ENCODE peak calls at places on chromosomes 3 and 15, in five cellular contexts. W, I, Y, Q and A are unnamed samples.

GRCh38 chr15:69557340-69558137 is 104.9 kb downstream of the RPLP1 start:
- DNase-seq in W (no peak), I (no peak), Y (peak), Q (peak), A (no peak)

GRCh38 chr3:184149123-184149522 is 6.1 kb upstream of the DVL3 start:
- DNase-seq in W (no peak), I (no peak), Y (no peak), Q (no peak), A (no peak)

GRCh38 chr3:146189519-146190173 is 28.7 kb upstream of the PLOD2 start:
- DNase-seq in W (peak), I (peak), Y (peak), Q (peak), A (peak)

GRCh38 chr15:68818671-68819450 is 1.8 kb downstream of the ANP32A start:
- DNase-seq in W (peak), I (peak), Y (no peak), Q (peak), A (peak)

GRCh38 chr3:43870110-43870509 is 179.4 kb downstream of the ABHD5 start:
- DNase-seq in W (no peak), I (no peak), Y (peak), Q (peak), A (no peak)

GRCh38 chr15:91528811-91529210 is 324.7 kb upstream of the SLCO3A1 start:
- DNase-seq in W (no peak), I (no peak), Y (no peak), Q (no peak), A (no peak)

GRCh38 chr3:30221622-30222021 is 384.8 kb upstream of the TGFBR2 start:
- DNase-seq in W (no peak), I (no peak), Y (peak), Q (peak), A (no peak)

GRCh38 chr15:77759896-77760592 is 127.3 kb upstream of the LINGO1 start:
- DNase-seq in W (no peak), I (no peak), Y (no peak), Q (no peak), A (no peak)

GRCh38 chr3:109702252-109702651 is 364.9 kb upstream of the DPPA4 start:
- DNase-seq in W (no peak), I (no peak), Y (peak), Q (peak), A (no peak)

GRCh38 chr3:55484741-55485207 is 2.3 kb downstream of the WNT5A start:
- DNase-seq in W (no peak), I (no peak), Y (no peak), Q (no peak), A (no peak)

GRCh38 chr3:66376568-66376967 is 124.3 kb downstream of the LRIG1 start:
- DNase-seq in W (no peak), I (no peak), Y (peak), Q (peak), A (no peak)

GRCh38 chr15:93029613-93030429 is 59.2 kb downstream of the RGMA start:
- DNase-seq in W (no peak), I (no peak), Y (peak), Q (peak), A (peak)

GRCh38 chr3:29635888-29636287 is 355.0 kb downstream of the RBMS3 start:
- DNase-seq in W (no peak), I (no peak), Y (no peak), Q (no peak), A (no peak)

GRCh38 chr15:100879046-100879445 is 585 bp upstream of the ALDH1A3 start:
- DNase-seq in W (peak), I (peak), Y (no peak), Q (no peak), A (no peak)

GRCh38 chr3:43364494-43364893 is 78.2 kb downstream of the SNRK start:
- DNase-seq in W (no peak), I (no peak), Y (no peak), Q (no peak), A (no peak)

GRCh38 chr3:27718459-27718858 is 3.7 kb downstream of the EOMES start:
- DNase-seq in W (no peak), I (no peak), Y (no peak), Q (no peak), A (no peak)

GRCh38 chr3:153315781-153316180 is 153.8 kb downstream of the RAP2B start:
- DNase-seq in W (no peak), I (no peak), Y (peak), Q (no peak), A (no peak)

GRCh38 chr3:14208977-14209394 is 30.4 kb downstream of the LSM3 start:
- DNase-seq in W (no peak), I (no peak), Y (no peak), Q (no peak), A (no peak)

GRCh38 chr3:136943396-136943795 is 14.4 kb upstream of the IL20RB start:
- DNase-seq in W (no peak), I (no peak), Y (no peak), Q (peak), A (no peak)

GRCh38 chr15:62636823-62637320 is 405.7 kb upstream of the TPM1 start:
- DNase-seq in W (no peak), I (no peak), Y (no peak), Q (no peak), A (no peak)

GRCh38 chr15:31303434-31304073 is 23.1 kb upstream of the KLF13 start:
- DNase-seq in W (peak), I (no peak), Y (no peak), Q (peak), A (no peak)

GRCh38 chr3:77913524-77914174 is 873.8 kb downstream of the ROBO2 start:
- DNase-seq in W (no peak), I (no peak), Y (no peak), Q (no peak), A (no peak)

GRCh38 chr3:62374375-62374876 is 1.1 kb upstream of the FEZF2 start:
- DNase-seq in W (no peak), I (peak), Y (no peak), Q (peak), A (no peak)

GRCh38 chr3:123096701-123097100 is 29.9 kb downstream of the PDIA5 start:
- DNase-seq in W (no peak), I (no peak), Y (no peak), Q (peak), A (no peak)

GRCh38 chr15:85826756-85827515 is 32.2 kb upstream of the KLHL25 start:
- DNase-seq in W (no peak), I (no peak), Y (peak), Q (peak), A (no peak)

GRCh38 chr3:16203671-16204629 is 29.5 kb downstream of the GALNT15 start:
- DNase-seq in W (no peak), I (no peak), Y (peak), Q (no peak), A (no peak)